ENCODE peak calls at places on chromosomes 6 and 20, in nine cellular contexts. J is GM23338, T is T1000, O is LoVo, X is body of pancreas, Z is pulmonary artery endothelial cell, D is HFFc6, V is aorta, L is NCI-H460. C is an unnamed sample.

GRCh38 chr20:46458891-46459750 is 52.7 kb upstream of the ELMO2 start:
- DNase-seq in J (peak), T (no peak), O (no peak), X (peak), Z (no peak), D (no peak), V (peak), L (no peak), C (peak)

GRCh38 chr6:12801141-12801540 is 84.6 kb downstream of the PHACTR1 start:
- DNase-seq in J (no peak), T (no peak), O (no peak), X (no peak), Z (no peak), D (no peak), V (no peak), L (no peak), C (no peak)

GRCh38 chr20:9068896-9069663 is at the start of gene PLCB4:
- DNase-seq in J (peak), T (peak), O (peak), X (peak), Z (no peak), D (peak), V (peak), L (peak), C (peak)

GRCh38 chr6:140225587-140226438 is 851.4 kb upstream of the CITED2 start:
- DNase-seq in J (no peak), T (no peak), O (no peak), X (no peak), Z (peak), D (peak), V (no peak), L (no peak), C (no peak)

GRCh38 chr6:31128093-31128676 is 7.9 kb upstream of the CDSN start:
- DNase-seq in J (peak), T (no peak), O (peak), X (peak), Z (no peak), D (no peak), V (no peak), L (peak), C (no peak)

GRCh38 chr6:54003316-54003715 is 107.9 kb upstream of the MLIP start:
- DNase-seq in J (peak), T (no peak), O (no peak), X (no peak), Z (no peak), D (no peak), V (no peak), L (no peak), C (no peak)

GRCh38 chr6:118791499-118791898 is 102.5 kb upstream of the ASF1A start:
- DNase-seq in J (no peak), T (no peak), O (no peak), X (no peak), Z (no peak), D (no peak), V (no peak), L (no peak), C (no peak)

GRCh38 chr6:108850669-108851467 is 2.6 kb downstream of the ARMC2 start:
- DNase-seq in J (no peak), T (no peak), O (no peak), X (peak), Z (no peak), D (no peak), V (peak), L (no peak), C (peak)

GRCh38 chr20:47585087-47585747 is 83.5 kb downstream of the NCOA3 start:
- DNase-seq in J (no peak), T (no peak), O (no peak), X (no peak), Z (no peak), D (no peak), V (peak), L (no peak), C (no peak)

C was measured in upper lobe of left lung.